ENCODE peak calls at places on chromosomes 11 and 22, in six cellular contexts. M is H1, R is SK-N-SH, T is HepG2, O is K562, P is HCT116. N is an unnamed sample.

GRCh38 chr22:44648821-44649566 is 53.0 kb upstream of the PRR5 start:
- DNase-seq in M (no peak), R (peak; percentile 19), T (no peak), O (no peak), P (no peak), N (no peak)

GRCh38 chr11:37988031-37988430 is 1390.0 kb upstream of the RAG2 start:
- DNase-seq in M (no peak), R (peak; percentile 28), T (no peak), O (no peak), P (no peak), N (no peak)

GRCh38 chr11:56013805-56014204 is 13.6 kb upstream of the OR5AS1 start:
- DNase-seq in M (no peak), R (no peak), T (no peak), O (no peak), P (no peak), N (no peak)

GRCh38 chr11:93526691-93527583 is 16.3 kb downstream of the SMCO4 start:
- DNase-seq in M (no peak), R (no peak), T (peak; percentile 32), O (no peak), P (no peak), N (no peak)

GRCh38 chr11:36455658-36456111 is 54.4 kb downstream of the TRAF6 start:
- DNase-seq in M (no peak), R (peak; percentile 35), T (no peak), O (no peak), P (no peak), N (peak; percentile 25)

GRCh38 chr11:90646266-90646665 is 423.4 kb upstream of the CHORDC1 start:
- DNase-seq in M (no peak), R (no peak), T (no peak), O (no peak), P (no peak), N (no peak)

GRCh38 chr11:19790831-19791552 is 78.4 kb downstream of the NAV2 start:
- DNase-seq in M (no peak), R (no peak), T (no peak), O (no peak), P (no peak), N (no peak)

GRCh38 chr11:72041364-72042058 is 38.8 kb downstream of the NUMA1 start:
- DNase-seq in M (no peak), R (peak; percentile 77), T (peak; percentile 31), O (no peak), P (peak; percentile 40), N (no peak)

GRCh38 chr11:102760355-102761035 is 19.9 kb downstream of the MMP10 start:
- DNase-seq in M (no peak), R (no peak), T (no peak), O (no peak), P (peak; percentile 41), N (no peak)

GRCh38 chr11:6438979-6439571 is 1.7 kb downstream of the HPX start:
- DNase-seq in M (no peak), R (peak; percentile 64), T (peak; percentile 67), O (peak; percentile 51), P (peak; percentile 43), N (peak; percentile 44)

GRCh38 chr11:7904910-7905309 is 26.2 kb downstream of the OR10A6 start:
- DNase-seq in M (no peak), R (no peak), T (no peak), O (no peak), P (no peak), N (no peak)

GRCh38 chr22:29870574-29870973 is 12.4 kb upstream of the MTMR3 start:
- DNase-seq in M (no peak), R (no peak), T (no peak), O (no peak), P (no peak), N (no peak)

GRCh38 chr11:67239795-67240574 is 26.3 kb upstream of the GRK2 start:
- DNase-seq in M (peak; percentile 98), R (peak; percentile 91), T (peak; percentile 96), O (peak; percentile 95), P (peak; percentile 93), N (peak; percentile 100)

GRCh38 chr11:27700351-27701261 is at the start of gene BDNF:
- DNase-seq in M (no peak), R (peak; percentile 68), T (no peak), O (no peak), P (no peak), N (no peak)

GRCh38 chr22:23383491-23384450 is 196.3 kb downstream of the IGLL1 start:
- DNase-seq in M (no peak), R (peak; percentile 83), T (no peak), O (no peak), P (no peak), N (no peak)

GRCh38 chr22:50112151-50113118 is 22.6 kb downstream of the MOV10L1 start:
- DNase-seq in M (no peak), R (no peak), T (no peak), O (no peak), P (no peak), N (no peak)

GRCh38 chr11:17263803-17264202 is 12.7 kb upstream of the NUCB2 start:
- DNase-seq in M (no peak), R (no peak), T (no peak), O (no peak), P (no peak), N (no peak)

GRCh38 chr22:45446216-45446615 is 32.7 kb downstream of the RIBC2 start:
- DNase-seq in M (no peak), R (no peak), T (no peak), O (no peak), P (no peak), N (no peak)

GRCh38 chr11:73795925-73796632 is 8.4 kb downstream of the MRPL48 start:
- DNase-seq in M (no peak), R (peak; percentile 45), T (no peak), O (no peak), P (no peak), N (no peak)

GRCh38 chr11:111355101-111355500 is 24.0 kb downstream of the POU2AF1 start:
- DNase-seq in M (no peak), R (no peak), T (no peak), O (no peak), P (no peak), N (no peak)

GRCh38 chr11:59206635-59207034 is 6.1 kb downstream of the MPEG1 start:
- DNase-seq in M (peak; percentile 27), R (peak; percentile 34), T (peak; percentile 42), O (peak; percentile 38), P (peak; percentile 21), N (peak; percentile 42)

GRCh38 chr11:11265994-11266606 is 87.0 kb downstream of the CSNK2A3 start:
- DNase-seq in M (no peak), R (peak; percentile 62), T (no peak), O (peak; percentile 90), P (peak; percentile 16), N (peak; percentile 46)

GRCh38 chr22:49208768-49209252 is 618.9 kb downstream of the BRD1 start:
- DNase-seq in M (no peak), R (no peak), T (no peak), O (peak; percentile 26), P (no peak), N (no peak)

GRCh38 chr11:71083105-71083504 is 169.3 kb downstream of the SHANK2 start:
- DNase-seq in M (no peak), R (no peak), T (no peak), O (no peak), P (no peak), N (no peak)

GRCh38 chr11:75651218-75651617 is 17.6 kb downstream of the MAP6 start:
- DNase-seq in M (no peak), R (no peak), T (no peak), O (no peak), P (no peak), N (no peak)

GRCh38 chr11:96185220-96185768 is 157.7 kb downstream of the MAML2 start:
- DNase-seq in M (no peak), R (no peak), T (no peak), O (no peak), P (no peak), N (no peak)

GRCh38 chr11:74749965-74750296 is 1.3 kb downstream of the RNF169 start:
- DNase-seq in M (no peak), R (no peak), T (no peak), O (no peak), P (no peak), N (no peak)

GRCh38 chr22:17903564-17904295 is 120.6 kb downstream of the MICAL3 start:
- DNase-seq in M (no peak), R (peak; percentile 49), T (no peak), O (no peak), P (no peak), N (no peak)

GRCh38 chr22:49942565-49943404 is 17.8 kb upstream of the PIM3 start:
- DNase-seq in M (no peak), R (no peak), T (peak; percentile 92), O (no peak), P (no peak), N (no peak)

GRCh38 chr22:45865561-45866397 is 111.2 kb downstream of the WNT7B start:
- DNase-seq in M (no peak), R (no peak), T (no peak), O (no peak), P (no peak), N (no peak)

GRCh38 chr11:5043385-5043784 is 2.9 kb upstream of the OR52J3 start:
- DNase-seq in M (no peak), R (no peak), T (no peak), O (no peak), P (no peak), N (no peak)

GRCh38 chr11:114477946-114478537 is 38.8 kb downstream of the REXO2 start:
- DNase-seq in M (no peak), R (no peak), T (no peak), O (no peak), P (no peak), N (peak; percentile 57)

GRCh38 chr11:27215471-27216267 is 147.3 kb downstream of the CCDC34 start:
- DNase-seq in M (no peak), R (no peak), T (no peak), O (no peak), P (no peak), N (no peak)

GRCh38 chr11:75583710-75584658 is 21.9 kb downstream of the SERPINH1 start:
- DNase-seq in M (no peak), R (peak; percentile 87), T (no peak), O (peak; percentile 49), P (no peak), N (no peak)

GRCh38 chr11:132472411-132473205 is 1059.7 kb downstream of the OPCML start:
- DNase-seq in M (no peak), R (no peak), T (no peak), O (no peak), P (no peak), N (no peak)
- TF ChIP-seq YY1 in M (no peak), R (no peak), T (no peak), O (no peak), P (no peak), N (no peak)

GRCh38 chr22:40534379-40535188 is 101.9 kb downstream of the MRTFA start:
- DNase-seq in M (no peak), R (no peak), T (no peak), O (no peak), P (no peak), N (no peak)
- H3K9ac ChIP-seq in M (no peak overlapping the region), R (peak overlapping the region; percentile 56), T (no peak overlapping the region), O (no peak overlapping the region), P (no peak overlapping the region), N (no peak overlapping the region)

GRCh38 chr11:118263109-118263508 is 988 bp downstream of the MPZL2 start:
- DNase-seq in M (no peak), R (no peak), T (no peak), O (no peak), P (no peak), N (no peak)
- H3K4me3 ChIP-seq in M (no peak overlapping the region), R (no peak overlapping the region), T (peak overlapping the region; percentile 58), O (no peak overlapping the region), P (peak overlapping the region; percentile 64), N (peak overlapping the region; percentile 37)

GRCh38 chr11:76661835-76662434 is 8.6 kb downstream of the LRRC32 start:
- DNase-seq in M (no peak), R (no peak), T (no peak), O (no peak), P (no peak), N (no peak)
- TF ChIP-seq YY1 in M (no peak), R (no peak), T (no peak), O (no peak), P (no peak), N (no peak)

N was measured in NT2/D1.